ENCODE peak calls at places on chromosomes 16 and 17, in four cellular contexts. H is HEK293T, E is K562, V is HepG2. I is an unnamed sample.

GRCh38 chr16:50741225-50741807 is 570 bp upstream of the CYLD start:
- DNase-seq in H (no peak), E (no peak), V (no peak), I (no peak)

GRCh38 chr16:30721606-30722005 is 22.6 kb downstream of the SRCAP start:
- DNase-seq in H (no peak), E (no peak), V (no peak), I (no peak)

GRCh38 chr17:49815761-49816281 is 27.3 kb downstream of the KAT7 start:
- DNase-seq in H (no peak), E (no peak), V (no peak), I (peak; percentile 68)

GRCh38 chr17:73089322-73089721 is 3.2 kb downstream of the SLC39A11 start:
- DNase-seq in H (no peak), E (no peak), V (no peak), I (no peak)

GRCh38 chr17:61981323-61981722 is 53.5 kb upstream of the INTS2 start:
- DNase-seq in H (no peak), E (no peak), V (no peak), I (no peak)

GRCh38 chr17:50904522-50905459 is 38.6 kb upstream of the TOB1 start:
- DNase-seq in H (no peak), E (no peak), V (peak; percentile 78), I (no peak)

GRCh38 chr17:40541873-40542561 is 23.3 kb downstream of the CCR7 start:
- DNase-seq in H (no peak), E (no peak), V (no peak), I (no peak)

GRCh38 chr16:2720063-2720455 is at the start of gene PRSS27:
- DNase-seq in H (no peak), E (no peak), V (no peak), I (no peak)

GRCh38 chr17:55513885-55514590 is 2.8 kb upstream of the SMIM36 start:
- DNase-seq in H (peak; percentile 45), E (peak; percentile 48), V (peak; percentile 84), I (peak; percentile 69)

GRCh38 chr16:79607587-79607986 is 7.0 kb upstream of the MAF start:
- DNase-seq in H (no peak), E (no peak), V (no peak), I (no peak)

GRCh38 chr17:50480854-50481490 is 2.3 kb downstream of the RSAD1 start:
- DNase-seq in H (no peak), E (no peak), V (no peak), I (no peak)

GRCh38 chr17:50187403-50187735 is 14.1 kb downstream of the COL1A1 start:
- DNase-seq in H (no peak), E (no peak), V (no peak), I (no peak)

GRCh38 chr16:4244881-4245280 is 3.0 kb upstream of the SRL start:
- DNase-seq in H (no peak), E (no peak), V (no peak), I (no peak)

GRCh38 chr16:3836641-3837040 is 43.9 kb downstream of the CREBBP start:
- DNase-seq in H (no peak), E (no peak), V (no peak), I (no peak)

GRCh38 chr16:82748026-82748425 is 121.3 kb downstream of the CDH13 start:
- DNase-seq in H (no peak), E (no peak), V (no peak), I (no peak)

GRCh38 chr17:63702223-63702577 is 2.3 kb upstream of the LIMD2 start:
- DNase-seq in H (no peak), E (no peak), V (no peak), I (no peak)

GRCh38 chr17:17835415-17836249 is 1.2 kb downstream of the SREBF1 start:
- DNase-seq in H (no peak), E (no peak), V (no peak), I (no peak)

GRCh38 chr17:5283531-5284315 is 1.6 kb downstream of the RABEP1 start:
- DNase-seq in H (no peak), E (no peak), V (no peak), I (no peak)

GRCh38 chr17:47203984-47204721 is 5.0 kb upstream of the MYL4 start:
- DNase-seq in H (no peak), E (no peak), V (no peak), I (no peak)

GRCh38 chr17:40093005-40093579 is 7.3 kb downstream of the NR1D1 start:
- DNase-seq in H (no peak), E (no peak), V (no peak), I (no peak)

GRCh38 chr17:69018687-69019086 is 42.0 kb downstream of the ABCA9 start:
- DNase-seq in H (no peak), E (no peak), V (no peak), I (no peak)
- TF ChIP-seq ELF4 in H (no peak), E (no peak), V (no peak), I (no peak)

GRCh38 chr16:80899804-80900592 is 95.6 kb upstream of the CDYL2 start:
- DNase-seq in H (no peak), E (no peak), V (peak; percentile 52), I (no peak)
- TF ChIP-seq ELF4 in H (no peak), E (no peak), V (no peak), I (no peak)

DNA sequence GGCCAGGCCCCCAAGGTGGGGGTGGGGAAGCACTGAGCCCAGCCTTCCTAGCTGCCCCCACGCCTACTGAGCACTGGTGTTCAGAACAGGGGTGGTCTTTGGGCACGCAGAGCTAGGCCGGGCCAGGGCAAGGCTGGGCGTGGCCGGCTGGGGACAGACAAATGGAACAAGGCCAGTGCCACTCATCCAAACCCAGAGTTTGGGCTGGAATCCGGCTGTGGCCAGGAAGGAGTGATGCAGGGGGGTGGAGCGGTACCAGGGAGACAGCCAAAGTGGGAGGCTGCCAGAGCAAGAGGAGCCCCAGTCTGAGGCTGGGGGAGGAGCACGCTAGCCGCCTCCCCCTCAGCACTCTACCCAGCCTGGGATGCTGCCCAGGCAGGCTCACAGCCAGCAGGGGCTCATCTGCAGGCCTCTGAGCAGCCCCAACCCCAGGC is 9.3 kb downstream of the TP53I13 start:
- DNase-seq in H (no peak), E (no peak), V (no peak), I (no peak)
- TF ChIP-seq ELF4 in H (no peak), E (no peak), V (no peak), I (no peak)

GRCh38 chr17:1227917-1228751 is 42.1 kb upstream of the BHLHA9 start:
- DNase-seq in H (no peak), E (no peak), V (no peak), I (peak; percentile 33)
- TF ChIP-seq ELF4 in H (no peak), E (no peak), V (no peak), I (no peak)

GRCh38 chr17:37483311-37484039 is 6.2 kb upstream of the DUSP14 start:
- DNase-seq in H (no peak), E (no peak), V (no peak), I (no peak)
- TF ChIP-seq ELF4 in H (no peak), E (no peak), V (no peak), I (no peak)

DNA sequence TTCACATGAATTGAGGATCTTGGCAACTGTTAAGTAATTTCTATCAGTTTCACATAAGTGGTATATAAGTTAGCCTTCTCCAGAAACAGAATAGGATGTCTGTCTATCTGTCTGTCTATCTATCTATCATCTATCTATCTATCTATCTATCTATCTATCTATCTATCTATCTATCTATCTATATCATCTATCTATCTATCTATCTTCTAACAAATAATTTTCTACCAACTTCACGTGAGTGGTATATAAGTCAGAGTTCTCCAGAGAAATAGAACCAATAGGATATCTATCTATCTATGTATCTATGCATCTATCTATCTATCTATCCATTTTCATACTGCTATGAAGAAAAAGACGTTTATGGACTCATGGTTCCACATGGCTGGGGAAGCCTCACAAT is 11.4 kb upstream of the SPACA3 start:
- DNase-seq in H (no peak), E (no peak), V (no peak), I (no peak)
- TF ChIP-seq ELF4 in H (no peak), E (no peak), V (no peak), I (no peak)

I was measured in WTC11.